ENCODE peak calls at places on chromosome 13, in five cellular contexts. Q is progenitor cell of endocrine pancreas, K is GM13977, B is H1, U is cardiac muscle cell. Y is an unnamed sample.

GRCh38 chr13:34347784-34348573 is 530.0 kb downstream of the RFC3 start:
- DNase-seq in Q (no peak), K (no peak), B (no peak), U (no peak), Y (no peak)

GRCh38 chr13:99617474-99618255 is 116.4 kb downstream of the TM9SF2 start:
- DNase-seq in Q (peak; percentile 14), K (no peak), B (peak; percentile 73), U (peak; percentile 70), Y (peak; percentile 65)

GRCh38 chr13:53074119-53074518 is 45.5 kb downstream of the OLFM4 start:
- DNase-seq in Q (no peak), K (no peak), B (no peak), U (no peak), Y (no peak)

GRCh38 chr13:42494157-42494556 is 79.8 kb upstream of the TNFSF11 start:
- DNase-seq in Q (no peak), K (no peak), B (no peak), U (no peak), Y (no peak)

GRCh38 chr13:74761794-74762193 is 627.6 kb upstream of the KLF12 start:
- DNase-seq in Q (no peak), K (no peak), B (no peak), U (peak; percentile 89), Y (no peak)

GRCh38 chr13:59710995-59711701 is 452.6 kb downstream of the DIAPH3 start:
- DNase-seq in Q (no peak), K (no peak), B (no peak), U (no peak), Y (no peak)

GRCh38 chr13:103953859-103954258 is 887.6 kb upstream of the SLC10A2 start:
- DNase-seq in Q (no peak), K (no peak), B (no peak), U (no peak), Y (no peak)

GRCh38 chr13:46615888-46616531 is 63.0 kb downstream of the LRCH1 start:
- DNase-seq in Q (no peak), K (no peak), B (no peak), U (peak; percentile 44), Y (no peak)

GRCh38 chr13:102710261-102710679 is 15.4 kb upstream of the METTL21C start:
- DNase-seq in Q (no peak), K (no peak), B (no peak), U (no peak), Y (no peak)

GRCh38 chr13:42728507-42729180 is 52.7 kb upstream of the FAM216B start:
- DNase-seq in Q (no peak), K (no peak), B (no peak), U (no peak), Y (no peak)

GRCh38 chr13:23651887-23652286 is 81.7 kb downstream of the TNFRSF19 start:
- DNase-seq in Q (no peak), K (no peak), B (no peak), U (no peak), Y (no peak)

GRCh38 chr13:24851546-24851945 is 87.6 kb downstream of the RNF17 start:
- DNase-seq in Q (no peak), K (no peak), B (no peak), U (peak; percentile 2), Y (no peak)

GRCh38 chr13:104594801-104595200 is 1528.6 kb upstream of the SLC10A2 start:
- DNase-seq in Q (no peak), K (no peak), B (no peak), U (no peak), Y (no peak)

GRCh38 chr13:95180513-95181245 is 120.6 kb downstream of the ABCC4 start:
- DNase-seq in Q (no peak), K (no peak), B (no peak), U (no peak), Y (no peak)

GRCh38 chr13:108322206-108322824 is 52.8 kb downstream of the TNFSF13B start:
- DNase-seq in Q (no peak), K (peak; percentile 36), B (no peak), U (peak; percentile 57), Y (no peak)

GRCh38 chr13:30734434-30734833 is 909 bp upstream of the ALOX5AP start:
- DNase-seq in Q (no peak), K (no peak), B (no peak), U (no peak), Y (no peak)

GRCh38 chr13:30736461-30736860 is 1.1 kb downstream of the ALOX5AP start:
- DNase-seq in Q (no peak), K (no peak), B (no peak), U (no peak), Y (no peak)

GRCh38 chr13:30737511-30738342 is 2.4 kb downstream of the ALOX5AP start:
- DNase-seq in Q (no peak), K (no peak), B (no peak), U (no peak), Y (no peak)

GRCh38 chr13:30736921-30737320 is 1.6 kb downstream of the ALOX5AP start:
- DNase-seq in Q (no peak), K (no peak), B (no peak), U (no peak), Y (no peak)

GRCh38 chr13:30735025-30735967 is at the start of gene ALOX5AP:
- DNase-seq in Q (no peak), K (peak; percentile 58), B (no peak), U (no peak), Y (no peak)
- TF ChIP-seq CTCF in Q (no peak), K (no peak), B (no peak), U (no peak), Y (no peak)

DNA sequence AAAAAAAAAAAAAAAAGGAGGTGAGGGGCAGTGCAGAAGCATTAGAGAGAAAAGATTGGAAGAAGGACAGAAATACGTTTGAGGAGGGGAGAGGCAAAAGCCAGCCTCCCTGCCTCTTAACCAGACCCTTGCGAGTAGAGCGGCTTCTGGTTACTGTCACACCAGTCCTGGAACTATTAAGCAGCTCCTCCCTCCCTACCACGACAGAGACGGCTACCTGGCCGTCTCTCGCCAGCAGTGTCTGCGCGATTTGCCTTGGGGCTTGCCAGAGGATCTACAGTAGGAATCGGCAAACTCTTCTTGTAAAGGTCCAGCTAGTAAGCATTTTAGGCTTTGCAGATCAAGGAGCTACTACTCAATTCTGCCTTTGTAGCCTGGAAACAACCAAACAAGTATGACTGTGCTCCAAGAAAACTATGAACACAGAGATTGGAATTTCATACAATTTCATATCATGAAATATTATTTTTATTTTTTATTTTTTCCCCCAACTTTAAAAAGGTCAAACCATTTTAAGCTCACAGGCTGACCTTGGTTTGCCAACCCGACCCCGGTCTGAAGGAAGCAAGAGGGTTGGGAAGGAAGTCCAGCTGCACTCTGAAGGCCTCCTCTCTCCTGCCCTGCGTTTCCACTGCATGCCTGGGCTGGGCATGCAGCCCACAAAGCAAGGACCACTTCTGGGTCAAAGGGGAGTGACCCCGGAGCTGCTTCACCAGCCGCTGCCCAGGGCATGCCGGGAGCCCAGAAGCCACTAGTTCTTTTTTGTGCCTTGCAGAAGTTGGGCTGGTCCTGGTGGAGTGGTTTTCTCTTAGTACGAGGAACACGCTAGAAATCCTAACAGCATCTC is 166.9 kb downstream of the FLT1 start:
- DNase-seq in Q (no peak), K (no peak), B (no peak), U (no peak), Y (no peak)
- TF ChIP-seq CTCF in Q (no peak), K (no peak), B (no peak), U (no peak), Y (no peak)

GRCh38 chr13:21613791-21614190 is 9.8 kb upstream of the MICU2 start:
- DNase-seq in Q (no peak), K (no peak), B (no peak), U (no peak), Y (no peak)
- TF ChIP-seq CTCF in Q (no peak), K (no peak), B (no peak), U (no peak), Y (no peak)

GRCh38 chr13:50526771-50527567 is 316.5 kb downstream of the DLEU7 start:
- DNase-seq in Q (no peak), K (no peak), B (no peak), U (no peak), Y (no peak)
- TF ChIP-seq CTCF in Q (no peak), K (no peak), B (no peak), U (no peak), Y (no peak)

GRCh38 chr13:36817996-36818395 is 1.0 kb upstream of the RFXAP start:
- DNase-seq in Q (no peak), K (no peak), B (no peak), U (no peak), Y (no peak)
- TF ChIP-seq CTCF in Q (no peak), K (no peak), B (no peak), U (no peak), Y (no peak)

Y was measured in neural crest cell.